ENCODE peak calls at places on chromosomes 6 and 20, in ten cellular contexts. R, X, D, B, W, P, Q, A, Y and H are unnamed samples.

GRCh38 chr6:153150767-153151440 is 19.8 kb upstream of the RGS17 start:
- DNase-seq in R (peak; percentile 14), X (no peak), D (no peak), B (no peak), W (no peak), P (no peak), Q (no peak), A (no peak), Y (no peak), H (no peak)

GRCh38 chr6:15308445-15309213 is 62.8 kb downstream of the JARID2 start:
- DNase-seq in R (no peak), X (no peak), D (no peak), B (no peak), W (no peak), P (no peak), Q (peak; percentile 40), A (no peak), Y (no peak), H (no peak)

GRCh38 chr6:106117579-106117978 is 31.4 kb downstream of the PRDM1 start:
- DNase-seq in R (no peak), X (no peak), D (no peak), B (no peak), W (no peak), P (no peak), Q (no peak), A (peak; percentile 13), Y (no peak), H (no peak)

GRCh38 chr20:48148020-48148419 is 362.7 kb upstream of the SULF2 start:
- DNase-seq in R (no peak), X (no peak), D (no peak), B (no peak), W (no peak), P (no peak), Q (no peak), A (no peak), Y (no peak), H (no peak)

GRCh38 chr20:6180531-6180930 is 57.7 kb upstream of the FERMT1 start:
- DNase-seq in R (no peak), X (no peak), D (no peak), B (no peak), W (no peak), P (no peak), Q (no peak), A (no peak), Y (no peak), H (no peak)

GRCh38 chr6:13703496-13703895 is 8.1 kb downstream of the RANBP9 start:
- DNase-seq in R (no peak), X (no peak), D (no peak), B (no peak), W (no peak), P (no peak), Q (no peak), A (no peak), Y (no peak), H (no peak)

GRCh38 chr6:19849736-19850135 is 12.6 kb downstream of the ID4 start:
- DNase-seq in R (no peak), X (no peak), D (no peak), B (no peak), W (no peak), P (no peak), Q (no peak), A (no peak), Y (no peak), H (no peak)

GRCh38 chr20:20085071-20085470 is 32.7 kb downstream of the CFAP61 start:
- DNase-seq in R (no peak), X (no peak), D (no peak), B (no peak), W (no peak), P (peak; percentile 88), Q (no peak), A (no peak), Y (no peak), H (peak; percentile 94)

GRCh38 chr6:156419594-156419993 is 357.6 kb upstream of the ARID1B start:
- DNase-seq in R (no peak), X (no peak), D (no peak), B (no peak), W (no peak), P (no peak), Q (no peak), A (no peak), Y (no peak), H (no peak)

GRCh38 chr6:156418253-156418652 is 358.9 kb upstream of the ARID1B start:
- DNase-seq in R (no peak), X (no peak), D (no peak), B (no peak), W (no peak), P (no peak), Q (no peak), A (no peak), Y (no peak), H (no peak)

GRCh38 chr6:156423075-156423474 is 354.1 kb upstream of the ARID1B start:
- DNase-seq in R (no peak), X (no peak), D (no peak), B (no peak), W (no peak), P (no peak), Q (no peak), A (no peak), Y (no peak), H (no peak)

GRCh38 chr6:156421933-156422332 is 355.2 kb upstream of the ARID1B start:
- DNase-seq in R (peak; percentile 30), X (no peak), D (no peak), B (no peak), W (no peak), P (no peak), Q (no peak), A (no peak), Y (no peak), H (no peak)

DNA sequence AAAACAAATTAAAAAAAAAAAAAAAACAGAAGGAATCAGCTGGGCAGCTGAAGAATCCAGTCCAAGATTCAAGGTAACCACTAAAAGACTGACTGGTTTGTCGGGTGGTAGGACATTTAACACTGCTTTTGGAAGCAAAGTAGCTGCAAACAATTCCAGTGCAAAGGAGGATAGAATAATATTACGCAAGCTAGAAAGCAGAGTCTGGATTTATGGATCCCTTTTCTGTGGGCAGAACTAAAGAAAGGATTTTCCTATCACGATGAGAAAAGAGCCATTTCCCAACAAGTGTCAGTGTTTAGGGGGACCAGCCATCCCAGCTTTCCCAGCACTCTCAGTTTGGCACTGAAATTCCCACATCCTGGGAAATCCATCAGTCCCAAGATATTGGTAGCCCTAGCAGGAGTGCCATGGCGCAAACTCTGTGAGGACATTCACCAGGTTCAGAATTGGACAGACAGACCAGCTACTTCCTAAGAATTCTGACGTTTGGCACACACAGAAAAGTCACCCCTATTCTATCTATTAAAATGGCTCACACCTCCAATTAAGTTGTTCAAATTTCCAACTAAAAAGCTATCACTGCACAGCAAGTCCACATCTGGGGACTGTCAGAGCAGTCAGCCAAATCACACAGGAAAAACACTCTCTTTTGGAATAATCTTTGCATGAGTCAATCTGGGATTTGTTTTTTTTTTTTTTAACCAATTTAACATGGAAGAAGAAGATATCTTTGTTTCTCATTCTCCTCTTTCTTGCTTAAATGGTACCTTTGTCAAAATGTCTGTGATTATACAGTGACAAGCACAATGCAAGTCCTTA is 356.8 kb upstream of the ARID1B start:
- DNase-seq in R (no peak), X (no peak), D (no peak), B (no peak), W (no peak), P (no peak), Q (peak; percentile 35), A (no peak), Y (no peak), H (no peak)
- TF ChIP-seq POLR2A in R (no peak), X (no peak), D (no peak), B (no peak), W (no peak), P (no peak), Q (no peak), A (no peak), Y (no peak), H (no peak)

DNA sequence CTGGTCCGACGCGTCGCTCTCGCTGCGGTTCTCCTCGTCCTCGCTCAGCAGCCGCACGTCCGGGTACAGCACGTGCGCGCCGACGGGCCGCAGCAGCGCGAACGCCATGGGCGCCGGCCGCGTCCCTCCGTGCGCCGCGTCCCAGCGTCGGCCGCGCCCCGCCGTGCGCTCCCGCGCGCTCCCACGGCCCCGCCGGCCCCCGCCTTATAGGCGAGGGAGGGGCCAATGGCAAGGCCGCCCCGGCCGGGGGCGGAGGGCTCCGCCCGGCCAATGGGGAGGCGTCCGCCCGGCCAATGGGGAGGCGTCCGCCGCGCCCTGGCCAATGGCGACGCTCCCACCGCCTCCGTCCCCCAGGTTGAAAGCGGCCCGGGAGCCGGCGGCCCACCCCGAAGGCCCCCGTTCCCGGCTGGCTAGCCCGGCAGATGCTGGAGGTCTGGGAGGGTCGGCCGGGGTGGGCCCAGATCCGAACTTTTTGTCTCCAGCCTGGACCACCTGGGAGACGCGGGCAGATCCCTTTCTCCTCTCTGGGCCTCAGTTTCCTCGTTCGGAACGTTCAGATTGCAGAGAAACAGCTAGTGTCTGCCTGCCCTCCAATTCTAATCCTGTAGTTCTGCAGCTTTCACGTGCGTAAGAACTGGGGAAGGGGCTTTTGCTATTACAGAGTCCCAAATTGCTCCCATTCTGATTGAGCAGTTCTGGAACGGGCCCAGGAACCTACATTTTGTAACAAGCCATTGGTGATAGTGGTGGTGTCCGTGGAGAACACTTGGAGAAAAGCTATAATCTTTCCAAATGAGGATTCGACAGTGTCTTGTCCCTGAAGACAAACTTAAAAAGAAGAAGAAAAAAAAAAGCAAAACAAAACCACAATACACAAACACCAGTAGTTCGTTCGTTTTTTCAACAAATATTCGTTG is at the start of gene TCF15:
- DNase-seq in R (no peak), X (no peak), D (no peak), B (no peak), W (no peak), P (no peak), Q (no peak), A (peak; percentile 21), Y (no peak), H (no peak)
- H3K4me3 ChIP-seq in R (peak within 1 kb of the TSS; percentile 18), X (peak within 1 kb of the TSS; percentile 8), D (no peak within 1 kb of the TSS), B (no peak within 1 kb of the TSS), W (peak within 1 kb of the TSS; percentile 53), P (no peak within 1 kb of the TSS), Q (no peak within 1 kb of the TSS), A (no peak within 1 kb of the TSS), Y (peak within 1 kb of the TSS; percentile 42), H (peak within 1 kb of the TSS; percentile 59)

GRCh38 chr6:53564401-53565065 is 19.6 kb upstream of the GCLC start:
- DNase-seq in R (no peak), X (no peak), D (no peak), B (no peak), W (no peak), P (no peak), Q (no peak), A (no peak), Y (no peak), H (no peak)

GRCh38 chr6:53566755-53567154 is 21.9 kb upstream of the GCLC start:
- DNase-seq in R (no peak), X (no peak), D (no peak), B (no peak), W (no peak), P (no peak), Q (no peak), A (no peak), Y (no peak), H (no peak)

GRCh38 chr6:53567701-53568100 is 22.8 kb upstream of the GCLC start:
- DNase-seq in R (no peak), X (no peak), D (no peak), B (no peak), W (no peak), P (no peak), Q (no peak), A (no peak), Y (no peak), H (no peak)

GRCh38 chr6:53568776-53569616 is 24.1 kb upstream of the GCLC start:
- DNase-seq in R (no peak), X (no peak), D (no peak), B (no peak), W (no peak), P (no peak), Q (no peak), A (no peak), Y (no peak), H (no peak)

DNA sequence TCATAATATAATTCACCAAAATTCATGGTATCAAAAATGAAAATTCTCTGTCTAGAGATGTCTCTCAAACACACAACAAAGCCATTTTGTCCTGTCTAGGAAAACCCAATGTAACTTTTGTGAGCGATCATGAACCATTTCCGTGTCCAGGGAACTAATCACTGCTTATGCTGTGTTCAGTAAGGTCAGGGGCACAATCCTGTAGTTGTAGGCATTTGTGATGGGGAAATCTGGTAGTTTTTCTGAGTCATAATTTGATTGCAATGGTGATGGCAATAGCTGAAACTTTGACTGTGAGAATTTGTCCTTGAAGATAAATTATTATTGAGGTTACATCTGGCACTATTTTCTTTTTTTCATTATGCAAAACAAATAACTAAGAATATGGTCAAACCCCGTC is 21.0 kb upstream of the GCLC start:
- DNase-seq in R (no peak), X (no peak), D (no peak), B (no peak), W (no peak), P (no peak), Q (peak; percentile 28), A (peak; percentile 67), Y (no peak), H (no peak)
- TF ChIP-seq POLR2A in R (no peak), X (no peak), D (no peak), B (no peak), W (no peak), P (no peak), Q (no peak), A (no peak), Y (no peak), H (no peak)

DNA sequence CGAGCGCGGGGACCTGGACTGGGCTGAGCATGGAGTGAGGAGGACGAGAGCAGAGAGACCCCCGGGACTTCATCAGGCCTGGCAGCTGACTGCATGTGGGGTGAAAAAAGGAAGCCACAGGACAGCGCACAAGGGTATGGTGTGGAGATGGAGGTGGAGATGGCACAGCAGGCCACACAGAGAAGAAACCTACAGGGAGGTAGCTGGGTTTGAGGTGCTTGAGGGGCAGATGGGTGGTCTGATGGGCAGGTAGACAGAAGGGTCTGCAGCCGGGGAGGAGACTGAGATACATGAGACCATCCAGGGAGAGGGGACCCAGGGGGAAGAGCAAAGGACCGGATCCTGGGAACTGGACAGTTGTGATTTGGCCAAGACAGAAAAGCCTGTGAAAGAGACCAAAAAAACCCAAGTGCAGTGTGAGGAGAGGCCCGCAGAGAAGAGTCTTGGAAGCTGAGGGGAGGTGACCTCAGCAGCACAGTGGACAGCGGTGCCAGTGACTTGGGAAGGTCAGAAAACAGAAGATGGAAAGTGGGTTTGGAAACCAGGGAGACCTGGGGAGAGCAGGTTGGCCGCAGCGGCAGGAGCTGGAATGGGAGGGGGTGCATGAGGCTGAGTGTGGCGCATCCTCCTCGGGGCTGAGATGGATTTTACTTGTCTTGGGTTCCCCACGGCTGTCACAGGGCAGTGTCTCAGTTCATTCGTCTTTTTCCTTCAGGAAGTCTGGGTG is 5.5 kb downstream of the HLA-DPB1 start:
- DNase-seq in R (no peak), X (no peak), D (no peak), B (no peak), W (no peak), P (no peak), Q (no peak), A (no peak), Y (no peak), H (no peak)
- H3K4me3 ChIP-seq in R (no peak overlapping the region), X (peak overlapping the region; percentile 50), D (peak overlapping the region; percentile 40), B (peak overlapping the region; percentile 19), W (peak overlapping the region; percentile 74), P (peak overlapping the region; percentile 12), Q (peak overlapping the region; percentile 48), A (no peak overlapping the region), Y (peak overlapping the region; percentile 50), H (peak overlapping the region; percentile 53)